ENCODE peak calls at places on chromosomes 12 and 14, in six cellular contexts. V is fibroblast of pulmonary artery, I is mucosa of descending colon, C is endodermal cell, G is breast epithelium, O is tibial artery. U is an unnamed sample.

GRCh38 chr14:34368115-34368970 is 93.7 kb downstream of the SPTSSA start:
- DNase-seq in C (no peak), G (no peak), I (peak), O (no peak), V (peak), U (no peak)

GRCh38 chr12:6363330-6364036 is 11.9 kb downstream of the SCNN1A start:
- DNase-seq in G (no peak), C (peak), I (peak), O (peak), V (peak), U (no peak)

GRCh38 chr12:111598637-111599458 is at the start of gene ATXN2:
- DNase-seq in C (peak), I (peak), V (no peak), O (peak), G (peak), U (peak)

GRCh38 chr14:87888136-87888999 is 104.6 kb downstream of the GALC start:
- DNase-seq in V (peak), O (peak), I (peak), G (no peak), C (peak), U (no peak)

GRCh38 chr12:47834199-47835016 is 14.7 kb upstream of the HDAC7 start:
- DNase-seq in G (no peak), V (no peak), O (no peak), I (no peak), C (no peak), U (no peak)

GRCh38 chr12:99059824-99060526 is 414.9 kb downstream of the APAF1 start:
- DNase-seq in O (peak), G (no peak), V (peak), C (no peak), I (no peak), U (no peak)

GRCh38 chr14:80316426-80316825 is 105.1 kb upstream of the DIO2 start:
- DNase-seq in V (no peak), I (no peak), C (no peak), G (no peak), O (no peak), U (no peak)

GRCh38 chr12:59383426-59383822 is 212.4 kb upstream of the SLC16A7 start:
- DNase-seq in G (no peak), O (no peak), V (peak), C (no peak), I (no peak), U (no peak)

GRCh38 chr14:99678198-99678597 is 5.9 kb upstream of the CYP46A1 start:
- DNase-seq in V (no peak), G (no peak), O (peak), C (peak), I (no peak), U (no peak)

GRCh38 chr14:54253195-54253947 is 143.4 kb upstream of the CDKN3 start:
- DNase-seq in O (no peak), I (no peak), G (no peak), C (no peak), V (peak), U (no peak)

GRCh38 chr12:6039894-6040601 is 84.4 kb downstream of the VWF start:
- DNase-seq in C (peak), V (peak), G (peak), O (no peak), I (peak), U (no peak)

GRCh38 chr14:98798099-98798498 is 473.9 kb downstream of the BCL11B start:
- DNase-seq in V (no peak), I (no peak), C (no peak), G (no peak), O (no peak), U (no peak)

GRCh38 chr12:100554608-100555077 is 18.8 kb upstream of the GAS2L3 start:
- DNase-seq in G (no peak), C (peak), I (peak), V (peak), O (no peak), U (no peak)

GRCh38 chr12:40647651-40648050 is 44.6 kb upstream of the CNTN1 start:
- DNase-seq in I (no peak), G (no peak), V (no peak), O (no peak), C (no peak), U (no peak)

GRCh38 chr12:72144553-72144952 is 127.6 kb upstream of the TRHDE start:
- DNase-seq in O (no peak), I (no peak), C (no peak), G (no peak), V (no peak), U (no peak)

GRCh38 chr14:87630808-87631207 is 362.2 kb downstream of the GALC start:
- DNase-seq in C (no peak), G (no peak), I (no peak), V (no peak), O (no peak), U (no peak)

GRCh38 chr12:12266873-12267634 is at the start of gene LRP6:
- DNase-seq in O (peak), V (peak), C (peak), G (peak), I (peak), U (peak)

GRCh38 chr14:66315548-66315947 is 170.6 kb upstream of the CCDC196 start:
- DNase-seq in I (no peak), G (no peak), C (peak), V (no peak), O (no peak), U (no peak)

DNA sequence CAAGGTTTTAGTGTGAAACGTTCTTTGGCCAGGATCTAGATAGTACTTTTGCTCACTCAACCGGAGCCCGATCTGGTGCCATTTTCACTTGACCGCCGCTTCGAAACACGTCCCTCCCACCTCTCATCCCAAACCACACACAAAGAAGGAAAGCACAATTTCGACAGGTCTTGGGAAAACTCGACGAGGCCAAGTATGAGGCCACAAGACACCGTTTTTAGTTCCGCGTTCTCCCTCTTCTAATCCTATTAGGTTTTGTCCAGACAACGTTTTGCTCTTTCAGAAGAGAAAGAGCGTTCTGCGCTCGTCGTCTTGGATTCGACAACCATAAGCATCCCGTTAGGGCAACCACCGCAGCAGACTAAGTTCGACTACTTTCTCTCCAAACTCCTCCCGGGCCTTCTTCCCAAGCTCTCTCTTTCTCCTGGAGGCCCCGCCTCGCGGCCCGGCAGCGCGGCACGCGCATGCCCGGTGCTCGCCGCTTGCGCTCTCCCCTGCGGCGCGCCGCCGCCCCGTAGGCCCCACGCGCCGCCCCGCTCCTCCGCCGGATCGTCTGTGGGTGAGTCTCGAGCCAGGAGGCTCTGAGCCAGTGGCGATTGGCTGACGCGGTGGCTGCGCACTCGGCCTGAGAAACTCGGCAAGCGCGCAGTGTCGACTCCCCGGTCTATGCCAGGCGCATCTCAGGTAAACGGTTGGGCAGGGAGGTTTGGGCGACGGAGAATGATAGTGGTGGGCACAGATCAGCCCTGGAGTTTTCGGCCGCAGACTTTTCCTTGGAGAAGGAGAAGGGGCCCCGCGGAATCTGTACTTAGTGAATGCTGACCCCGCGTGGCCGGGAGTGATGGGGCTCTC is at the start of gene MIPOL1:
- DNase-seq in I (peak), G (peak), C (peak), V (peak), O (peak), U (peak)
- TF ChIP-seq CTCF in I (no peak), G (no peak), C (peak), V (peak), O (peak), U (peak)

GRCh38 chr12:80624986-80625530 is 82.4 kb upstream of the MYF6 start:
- DNase-seq in G (no peak), V (no peak), C (no peak), I (no peak), O (no peak), U (no peak)

GRCh38 chr12:80617733-80618132 is 89.7 kb upstream of the MYF6 start:
- DNase-seq in I (no peak), C (no peak), O (no peak), G (no peak), V (no peak), U (no peak)

GRCh38 chr12:80625901-80626300 is 81.5 kb upstream of the MYF6 start:
- DNase-seq in C (no peak), G (no peak), V (no peak), O (no peak), I (no peak), U (no peak)

GRCh38 chr12:80620281-80620680 is 87.2 kb upstream of the MYF6 start:
- DNase-seq in I (no peak), V (no peak), G (no peak), C (no peak), O (no peak), U (no peak)

GRCh38 chr12:80622271-80622670 is 85.2 kb upstream of the MYF6 start:
- DNase-seq in C (no peak), I (no peak), V (peak), G (no peak), O (no peak), U (no peak)
- TF ChIP-seq CTCF in C (peak), I (no peak), V (peak), G (no peak), O (no peak), U (peak)

DNA sequence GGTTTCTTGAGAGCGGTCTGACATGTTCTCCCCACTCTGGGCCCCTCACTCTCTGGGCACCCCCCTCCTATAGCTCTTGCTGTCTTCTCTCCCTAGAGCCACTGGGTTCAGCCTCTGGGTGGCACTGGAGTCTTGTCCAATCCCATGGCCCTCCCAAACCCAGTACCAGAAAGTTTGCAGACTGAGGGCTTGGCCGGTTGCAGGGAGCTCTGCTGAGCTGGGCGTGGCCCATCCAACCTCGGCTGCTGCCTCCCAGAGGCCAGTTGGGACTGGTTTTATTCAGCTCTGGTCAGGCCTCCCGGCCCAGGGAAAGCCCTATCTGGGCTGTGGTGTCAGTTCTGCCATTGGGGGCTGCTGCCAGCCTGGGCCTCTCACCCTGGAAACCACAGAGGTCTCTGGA is 37.9 kb downstream of the ISCA2 start:
- DNase-seq in I (peak), V (peak), O (no peak), G (no peak), C (peak), U (no peak)
- TF ChIP-seq CTCF in I (no peak), V (peak), O (no peak), G (no peak), C (peak), U (no peak)

GRCh38 chr12:93783827-93784226 is 106.7 kb downstream of the CRADD start:
- DNase-seq in V (no peak), G (no peak), C (no peak), O (no peak), I (no peak), U (no peak)

GRCh38 chr12:93785262-93786010 is 108.3 kb downstream of the CRADD start:
- DNase-seq in I (no peak), C (peak), V (peak), G (peak), O (peak), U (no peak)

GRCh38 chr12:93786669-93787397 is 109.7 kb downstream of the CRADD start:
- DNase-seq in C (no peak), O (no peak), V (no peak), G (no peak), I (no peak), U (no peak)

GRCh38 chr12:93782854-93783253 is 105.7 kb downstream of the CRADD start:
- DNase-seq in V (no peak), C (no peak), O (no peak), I (no peak), G (no peak), U (no peak)

DNA sequence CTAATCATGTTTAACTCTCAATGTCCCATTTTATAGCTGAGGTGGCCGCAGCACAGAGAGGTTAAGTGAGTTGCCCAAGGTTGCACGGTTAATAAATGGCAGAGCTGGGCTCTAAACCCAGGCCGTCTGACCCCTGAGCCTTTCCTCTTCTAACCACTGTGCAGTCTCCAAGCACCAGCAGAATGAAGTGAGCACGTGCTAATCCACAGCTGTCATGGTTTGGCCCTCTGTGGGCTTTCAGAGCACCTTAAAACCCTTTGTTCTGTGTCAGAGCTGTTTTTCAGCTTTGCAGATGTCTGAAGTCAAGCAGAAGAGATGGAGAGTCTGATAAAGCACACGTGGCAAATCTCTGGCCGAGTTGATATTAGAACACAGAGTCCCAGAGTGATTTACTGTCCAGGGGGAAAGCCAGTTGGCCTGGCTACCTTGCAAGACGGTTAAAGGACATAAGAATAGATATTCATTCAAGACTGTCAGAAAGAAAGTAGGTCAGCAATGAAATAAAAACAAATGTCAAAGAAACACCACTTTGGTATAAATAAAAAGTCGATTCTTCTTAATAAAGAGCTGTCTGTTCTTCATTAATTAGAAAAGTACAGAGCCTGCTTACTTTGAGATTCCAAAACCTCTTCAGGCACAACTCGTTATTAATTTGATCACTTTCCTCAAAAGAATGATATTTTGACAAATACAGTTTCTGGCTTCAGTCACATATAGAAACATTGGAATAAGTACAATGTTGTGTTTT is 107.3 kb downstream of the CRADD start:
- DNase-seq in C (no peak), G (peak), O (peak), I (peak), V (peak), U (no peak)
- TF ChIP-seq CTCF in C (no peak), G (no peak), O (no peak), I (no peak), V (no peak), U (no peak)